ENCODE peak calls at places on chromosome 19, in ten cellular contexts. M, Q, S, Z, R, L, G, B, F and E are unnamed samples.

GRCh38 chr19:33241530-33242101 is 16.0 kb upstream of the SLC7A10 start:
- DNase-seq in M (peak; percentile 27), Q (peak; percentile 75), S (peak; percentile 46), Z (peak; percentile 32), R (peak; percentile 80), L (peak; percentile 9), G (no peak), B (peak; percentile 7), F (no peak), E (no peak)

GRCh38 chr19:20038358-20039202 is 725 bp downstream of the ZNF682 start:
- DNase-seq in M (no peak), Q (no peak), S (no peak), Z (no peak), R (no peak), L (peak; percentile 19), G (no peak), B (no peak), F (no peak), E (peak; percentile 12)

GRCh38 chr19:33621811-33622504 is at the start of gene CHST8:
- DNase-seq in M (peak; percentile 17), Q (no peak), S (peak; percentile 29), Z (no peak), R (peak; percentile 59), L (peak; percentile 16), G (no peak), B (peak; percentile 11), F (no peak), E (no peak)

GRCh38 chr19:30004403-30004802 is 62.4 kb downstream of the URI1 start:
- DNase-seq in M (no peak), Q (no peak), S (no peak), Z (no peak), R (no peak), L (no peak), G (no peak), B (no peak), F (no peak), E (no peak)

GRCh38 chr19:43784251-43784980 is 3.6 kb upstream of the KCNN4 start:
- DNase-seq in M (no peak), Q (no peak), S (peak; percentile 88), Z (peak; percentile 81), R (no peak), L (peak; percentile 72), G (peak; percentile 82), B (peak; percentile 62), F (no peak), E (peak; percentile 56)

GRCh38 chr19:45217193-45217956 is 27.8 kb downstream of the EXOC3L2 start:
- DNase-seq in M (no peak), Q (no peak), S (no peak), Z (no peak), R (no peak), L (no peak), G (no peak), B (no peak), F (no peak), E (no peak)

GRCh38 chr19:45621976-45622503 is 17.2 kb downstream of the EML2 start:
- DNase-seq in M (no peak), Q (no peak), S (no peak), Z (no peak), R (no peak), L (no peak), G (no peak), B (no peak), F (no peak), E (no peak)

GRCh38 chr19:46202872-46203860 is 26.4 kb upstream of the IGFL1 start:
- DNase-seq in M (no peak), Q (no peak), S (peak; percentile 58), Z (no peak), R (no peak), L (no peak), G (no peak), B (no peak), F (no peak), E (no peak)

GRCh38 chr19:8499048-8499833 is 3.2 kb downstream of the PRAM1 start:
- DNase-seq in M (no peak), Q (no peak), S (no peak), Z (no peak), R (no peak), L (no peak), G (no peak), B (no peak), F (no peak), E (no peak)

GRCh38 chr19:55447421-55448174 is 4.5 kb upstream of the SHISA7 start:
- DNase-seq in M (no peak), Q (no peak), S (peak; percentile 77), Z (no peak), R (no peak), L (no peak), G (no peak), B (no peak), F (no peak), E (no peak)

GRCh38 chr19:29665826-29666633 is 769 bp downstream of the PLEKHF1 start:
- DNase-seq in M (peak; percentile 68), Q (peak; percentile 67), S (peak; percentile 68), Z (peak; percentile 57), R (no peak), L (no peak), G (peak; percentile 52), B (no peak), F (no peak), E (no peak)

GRCh38 chr19:57664269-57665127 is 4.2 kb upstream of the ZSCAN4 start:
- DNase-seq in M (peak; percentile 40), Q (peak; percentile 65), S (peak; percentile 39), Z (no peak), R (peak; percentile 62), L (peak; percentile 54), G (peak; percentile 72), B (peak; percentile 46), F (no peak), E (peak; percentile 8)

GRCh38 chr19:38773469-38774177 is at the start of gene LGALS7:
- DNase-seq in M (no peak), Q (no peak), S (no peak), Z (no peak), R (no peak), L (no peak), G (no peak), B (no peak), F (no peak), E (no peak)

DNA sequence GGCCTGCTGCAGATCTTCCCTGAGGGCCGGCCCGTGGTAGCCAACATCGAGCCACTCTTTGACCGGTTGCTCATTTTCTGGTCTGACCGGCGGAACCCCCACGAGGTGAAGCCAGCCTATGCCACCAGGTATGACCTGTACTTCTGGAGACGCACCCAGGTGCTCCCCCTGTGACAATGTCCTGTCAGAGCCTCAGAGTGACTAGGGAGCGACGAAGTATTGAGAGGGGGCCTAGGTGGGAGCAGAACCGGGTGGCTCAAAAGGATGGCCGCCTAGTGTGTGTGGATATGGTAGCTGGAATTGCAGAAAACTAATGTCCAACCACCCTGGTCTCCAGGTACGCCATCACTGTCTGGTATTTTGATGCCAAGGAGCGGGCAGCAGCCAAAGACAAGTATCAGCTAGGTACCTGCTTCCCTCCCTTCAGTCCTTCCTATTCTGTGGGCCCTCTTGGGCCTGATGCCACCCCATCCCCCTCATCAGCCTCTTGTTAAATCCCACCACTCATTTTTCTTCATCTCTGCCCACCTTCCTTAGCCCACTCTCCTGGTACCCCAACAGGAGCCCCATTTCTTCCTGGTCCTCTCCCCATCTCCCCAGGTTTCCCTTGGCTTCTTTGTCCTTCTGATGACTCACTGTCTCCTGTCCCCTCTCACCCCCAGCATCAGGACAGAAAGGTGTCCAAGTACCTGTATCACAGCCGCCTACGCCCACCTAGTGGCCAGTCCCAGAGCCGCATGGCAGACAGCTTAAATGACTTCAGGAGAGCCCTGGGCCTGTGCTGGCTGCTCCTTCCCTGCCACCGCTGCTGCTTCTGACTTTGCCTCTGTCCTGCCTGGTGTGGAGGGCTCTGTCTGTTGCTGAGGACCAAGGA is 8.4 kb downstream of the EGLN2 start:
- DNase-seq in M (no peak), Q (peak; percentile 70), S (no peak), Z (no peak), R (no peak), L (peak; percentile 35), G (no peak), B (no peak), F (no peak), E (no peak)
- H3K4me3 ChIP-seq in M (no peak overlapping the region), Q (no peak overlapping the region), S (no peak overlapping the region), Z (no peak overlapping the region), R (no peak overlapping the region), L (no peak overlapping the region), G (no peak overlapping the region), B (no peak overlapping the region), F (no peak overlapping the region), E (no peak overlapping the region)

DNA sequence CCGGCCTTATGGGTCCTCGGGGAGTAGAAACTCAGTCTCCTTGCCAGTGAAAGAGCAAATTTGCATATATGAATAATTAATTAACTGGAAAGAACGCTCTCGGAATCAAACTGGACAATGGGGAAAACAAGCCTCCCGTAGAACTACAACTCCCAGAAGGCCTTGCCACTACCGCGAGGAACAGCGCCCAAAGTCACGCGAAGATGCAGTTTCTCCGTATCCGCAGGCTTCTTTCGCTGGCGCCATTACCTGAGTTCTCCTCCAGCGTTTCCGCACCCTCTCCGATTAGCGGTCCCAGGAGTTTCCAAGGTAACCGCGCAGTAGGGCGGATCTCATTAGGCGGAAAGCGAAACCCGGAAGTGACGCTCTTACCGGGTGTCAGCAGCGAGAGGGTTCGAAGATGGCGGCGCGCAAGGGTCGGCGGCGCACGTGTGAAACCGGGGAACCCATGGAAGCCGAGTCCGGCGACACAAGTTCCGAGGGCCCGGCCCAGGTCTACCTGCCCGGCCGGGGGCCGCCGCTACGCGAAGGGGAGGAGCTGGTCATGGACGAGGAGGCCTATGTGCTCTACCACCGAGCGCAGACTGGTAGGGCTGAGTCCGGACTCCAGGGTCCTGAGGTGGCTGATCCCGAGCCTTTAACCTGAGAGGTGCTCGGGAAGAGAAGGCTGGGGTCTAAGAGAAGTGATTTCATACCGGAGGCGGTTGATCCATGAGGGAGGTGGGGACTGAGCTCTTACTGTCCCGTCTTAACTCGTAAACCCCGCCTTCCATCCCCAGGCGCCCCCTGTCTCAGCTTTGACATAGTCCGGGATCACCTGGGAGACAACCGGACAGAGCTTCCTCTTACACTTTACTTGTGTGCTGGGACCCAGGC is at the start of gene GRWD1:
- DNase-seq in M (peak; percentile 90), Q (peak; percentile 92), S (peak; percentile 98), Z (peak; percentile 98), R (peak; percentile 89), L (peak; percentile 97), G (peak; percentile 94), B (peak; percentile 97), F (peak; percentile 81), E (peak; percentile 96)
- TF ChIP-seq CTCF in M (no peak), Q (no peak), S (no peak), Z (no peak), R (no peak), L (peak; percentile 37), G (no peak), B (no peak), F (peak; percentile 28), E (peak; percentile 19)

GRCh38 chr19:1222394-1222793 is 15.4 kb downstream of the CBARP start:
- DNase-seq in M (no peak), Q (no peak), S (no peak), Z (no peak), R (no peak), L (no peak), G (no peak), B (no peak), F (no peak), E (no peak)
- H3K4me3 ChIP-seq in M (no peak overlapping the region), Q (no peak overlapping the region), S (no peak overlapping the region), Z (no peak overlapping the region), R (no peak overlapping the region), L (no peak overlapping the region), G (no peak overlapping the region), B (no peak overlapping the region), F (no peak overlapping the region), E (no peak overlapping the region)

GRCh38 chr19:48975947-48976847 is 11.1 kb downstream of the FTL start:
- DNase-seq in M (no peak), Q (no peak), S (no peak), Z (peak; percentile 65), R (no peak), L (peak; percentile 40), G (no peak), B (peak; percentile 49), F (no peak), E (no peak)
- TF ChIP-seq CTCF in M (no peak), Q (no peak), S (no peak), Z (no peak), R (no peak), L (peak; percentile 29), G (no peak), B (no peak), F (peak; percentile 5), E (peak; percentile 20)